ENCODE peak calls at places on chromosomes 12 and 14, in nine cellular contexts. I is transverse colon, S is cardiac muscle cell, A is colonic mucosa, R is PC-3, K is tibial artery, B is uterus, H is K562, N is neural progenitor cell. M is an unnamed sample.

GRCh38 chr12:62581288-62582064 is 114.8 kb downstream of the MON2 start:
- DNase-seq in I (no peak), S (peak; percentile 78), A (no peak), R (peak; percentile 65), K (no peak), B (no peak), H (peak; percentile 15), N (peak; percentile 51), M (peak; percentile 4)

GRCh38 chr12:70557583-70558263 is 79.5 kb downstream of the PTPRB start:
- DNase-seq in I (no peak), S (no peak), A (no peak), R (no peak), K (no peak), B (no peak), H (no peak), N (no peak), M (no peak)

GRCh38 chr12:122951979-122952892 is 14.0 kb downstream of the ABCB9 start:
- DNase-seq in I (peak; percentile 85), S (peak; percentile 77), A (peak; percentile 86), R (peak; percentile 84), K (peak; percentile 83), B (peak; percentile 68), H (no peak), N (peak; percentile 84), M (peak; percentile 73)

GRCh38 chr12:109892748-109893147 is 7.3 kb upstream of the TCHP start:
- DNase-seq in I (no peak), S (no peak), A (no peak), R (no peak), K (no peak), B (no peak), H (no peak), N (no peak), M (no peak)

GRCh38 chr12:43578782-43579181 is 26.8 kb upstream of the ADAMTS20 start:
- DNase-seq in I (no peak), S (no peak), A (no peak), R (no peak), K (no peak), B (no peak), H (no peak), N (no peak), M (no peak)

GRCh38 chr12:33296529-33296928 is 143.1 kb downstream of the SYT10 start:
- DNase-seq in I (no peak), S (no peak), A (no peak), R (no peak), K (no peak), B (no peak), H (no peak), N (no peak), M (no peak)

GRCh38 chr14:44109041-44109440 is 398.0 kb downstream of the FSCB start:
- DNase-seq in I (no peak), S (peak; percentile 17), A (no peak), R (no peak), K (no peak), B (no peak), H (no peak), N (no peak), M (no peak)

GRCh38 chr12:122031342-122032216 is 9.9 kb downstream of the BCL7A start:
- DNase-seq in I (peak; percentile 59), S (peak; percentile 41), A (peak; percentile 61), R (peak; percentile 59), K (no peak), B (peak; percentile 30), H (peak; percentile 68), N (peak; percentile 65), M (no peak)

GRCh38 chr12:26279908-26280307 is 84.5 kb downstream of the SSPN start:
- DNase-seq in I (no peak), S (no peak), A (no peak), R (no peak), K (no peak), B (no peak), H (no peak), N (no peak), M (no peak)

GRCh38 chr14:76820700-76821099 is 5.5 kb upstream of the LRRC74A start:
- DNase-seq in I (no peak), S (no peak), A (no peak), R (no peak), K (no peak), B (no peak), H (no peak), N (no peak), M (no peak)

GRCh38 chr12:4015225-4016076 is 142.3 kb upstream of the PARP11 start:
- DNase-seq in I (peak; percentile 68), S (no peak), A (peak; percentile 61), R (no peak), K (no peak), B (no peak), H (no peak), N (no peak), M (no peak)

GRCh38 chr14:65255029-65255545 is 152.8 kb upstream of the MAX start:
- DNase-seq in I (no peak), S (peak; percentile 51), A (no peak), R (peak; percentile 96), K (no peak), B (no peak), H (no peak), N (no peak), M (no peak)

GRCh38 chr12:1533602-1534304 is 60.6 kb downstream of the FBXL14 start:
- DNase-seq in I (peak; percentile 47), S (no peak), A (no peak), R (no peak), K (no peak), B (no peak), H (no peak), N (no peak), M (no peak)
- TF ChIP-seq CTCF in I (no peak), S (no peak), A (no peak), R (no peak), K (no peak), B (no peak), H (no peak), N (no peak), M (no peak)

DNA sequence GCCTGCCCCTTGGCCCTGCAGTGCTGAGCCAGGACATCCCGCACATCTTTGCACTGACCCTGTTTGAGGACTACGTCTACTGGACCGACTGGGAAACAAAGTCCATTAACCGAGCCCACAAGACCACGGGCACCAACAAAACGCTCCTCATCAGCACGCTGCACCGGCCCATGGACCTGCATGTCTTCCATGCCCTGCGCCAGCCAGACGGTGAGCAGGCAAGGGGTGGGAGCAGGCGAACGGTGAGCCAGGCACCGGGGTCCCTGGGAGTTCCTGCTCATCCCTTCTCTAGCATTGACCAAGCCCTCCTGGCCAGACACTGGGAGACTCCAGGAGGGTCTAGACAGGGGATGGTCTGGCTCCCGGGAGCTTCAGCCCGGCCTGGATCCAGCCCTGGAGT is 17.4 kb upstream of the NXPH4 start:
- DNase-seq in I (no peak), S (no peak), A (no peak), R (no peak), K (no peak), B (no peak), H (no peak), N (no peak), M (no peak)
- H3K36me3 ChIP-seq in I (peaks cover 21% of the 10 kb centered on the region), S (peaks cover 55% of the 10 kb centered on the region), A (peaks cover 43% of the 10 kb centered on the region), R (no peaks in the 10 kb centered on the region), K (peaks cover 100% of the 10 kb centered on the region), B (no peaks in the 10 kb centered on the region), H (no peaks in the 10 kb centered on the region), N (no peaks in the 10 kb centered on the region), M (no peaks in the 10 kb centered on the region)

DNA sequence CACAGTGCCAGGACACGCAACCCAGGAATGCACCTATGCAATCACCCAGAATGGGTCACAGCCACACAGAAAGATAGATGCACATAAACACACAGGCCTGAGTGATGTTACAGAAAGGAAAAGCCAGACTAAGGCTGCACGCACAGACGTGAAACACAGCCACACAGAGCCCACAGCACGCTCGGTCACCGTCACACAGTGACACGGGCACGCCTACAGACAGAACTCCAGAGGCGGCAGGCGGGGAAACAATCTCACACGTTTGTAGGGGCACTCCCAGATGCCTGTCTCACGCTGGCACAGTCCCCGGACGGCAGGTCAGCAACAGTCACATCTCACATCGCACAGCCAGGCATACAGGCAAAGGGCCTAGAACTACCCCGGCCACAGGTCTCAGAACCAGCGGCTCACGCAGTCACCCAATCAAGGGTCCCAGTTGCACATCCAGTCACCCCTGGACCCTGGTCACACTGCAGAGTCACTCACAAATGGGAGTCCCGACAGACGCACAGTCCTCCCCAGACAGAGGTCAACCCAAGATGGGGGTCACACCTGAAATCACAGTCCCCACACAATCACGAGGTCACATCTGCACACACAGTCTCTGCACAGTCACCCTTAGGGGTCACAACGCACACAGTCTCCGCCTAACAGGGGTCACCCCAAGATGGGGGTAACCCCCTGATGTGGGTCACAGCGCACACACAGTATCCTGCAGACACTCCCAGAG is 790 bp downstream of the SSH1 start:
- DNase-seq in I (peak; percentile 81), S (peak; percentile 71), A (peak; percentile 84), R (peak; percentile 72), K (peak; percentile 93), B (peak; percentile 52), H (no peak), N (peak; percentile 50), M (peak; percentile 79)
- H3K4me1 ChIP-seq in I (peaks cover 64% of the 10 kb centered on the region), S (peaks cover 24% of the 10 kb centered on the region), A (peaks cover 6% of the 10 kb centered on the region), R (peaks cover 29% of the 10 kb centered on the region), K (no peaks in the 10 kb centered on the region), B (peaks cover 6% of the 10 kb centered on the region), H (peaks cover 44% of the 10 kb centered on the region), N (peaks cover 25% of the 10 kb centered on the region), M (peaks cover 55% of the 10 kb centered on the region)

GRCh38 chr14:50058112-50058511 is 58.3 kb downstream of the VCPKMT start:
- DNase-seq in I (no peak), S (no peak), A (no peak), R (no peak), K (no peak), B (no peak), H (no peak), N (no peak), M (no peak)

GRCh38 chr14:50053935-50054334 is 62.4 kb downstream of the VCPKMT start:
- DNase-seq in I (no peak), S (no peak), A (no peak), R (no peak), K (no peak), B (no peak), H (no peak), N (no peak), M (no peak)

GRCh38 chr14:50057331-50057730 is 59.0 kb downstream of the VCPKMT start:
- DNase-seq in I (no peak), S (no peak), A (no peak), R (no peak), K (no peak), B (no peak), H (no peak), N (no peak), M (no peak)

GRCh38 chr14:50056457-50056856 is 59.9 kb downstream of the VCPKMT start:
- DNase-seq in I (no peak), S (no peak), A (no peak), R (no peak), K (no peak), B (no peak), H (no peak), N (no peak), M (no peak)

DNA sequence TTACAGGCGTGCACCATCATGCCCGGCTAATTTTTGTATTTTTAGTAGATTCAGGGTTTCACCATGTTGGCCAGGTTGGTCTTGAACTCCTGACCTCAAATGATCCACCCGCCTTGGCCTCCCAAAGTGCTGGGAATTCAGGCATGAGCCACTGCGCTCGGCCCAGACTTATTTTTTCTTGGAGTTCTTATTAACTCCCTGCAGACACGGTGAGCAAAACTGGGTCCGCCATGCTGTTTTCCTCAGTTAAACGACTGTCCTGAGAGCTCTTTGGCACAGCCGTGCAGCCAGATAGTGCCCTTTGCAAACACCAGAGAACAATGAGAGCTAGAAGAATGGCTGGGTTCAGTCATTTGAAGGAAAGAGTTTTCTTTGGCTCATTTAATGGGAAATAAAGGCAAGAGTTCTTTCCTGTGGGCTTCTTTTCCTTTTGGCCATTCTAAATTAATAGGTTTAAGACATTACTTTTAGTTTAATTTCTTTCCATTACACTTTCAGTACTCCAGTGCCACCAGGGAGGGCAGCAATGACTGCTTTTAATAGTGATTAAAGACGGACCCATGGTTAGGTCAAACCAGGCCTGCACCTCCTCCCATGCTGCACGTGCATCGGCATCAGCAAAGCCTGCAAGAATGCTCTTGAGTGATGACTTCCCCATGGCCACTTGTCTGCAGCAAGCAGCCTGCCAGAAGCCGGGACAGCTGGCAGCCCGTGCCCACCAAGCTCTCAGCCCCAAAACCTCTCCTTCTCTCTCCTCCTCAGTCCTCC is 60.7 kb downstream of the VCPKMT start:
- DNase-seq in I (no peak), S (no peak), A (no peak), R (no peak), K (no peak), B (no peak), H (no peak), N (peak; percentile 10), M (no peak)
- TF ChIP-seq CTCF in I (no peak), S (peak; percentile 19), A (no peak), R (peak; percentile 43), K (no peak), B (no peak), H (no peak), N (peak; percentile 16), M (no peak)